ENCODE peak calls at places on chromosome 7, in five cellular contexts. H, O, Z, W and J are unnamed samples.

GRCh38 chr7:36979810-36980248 is 255.5 kb upstream of the AOAH start:
- DNase-seq in O (no peak), Z (no peak), H (peak; percentile 61), W (no peak), J (no peak)

GRCh38 chr7:37987732-37988131 is 67.3 kb downstream of the EPDR1 start:
- DNase-seq in O (no peak), H (peak; percentile 16), Z (no peak), W (peak; percentile 58), J (peak; percentile 43)

GRCh38 chr7:133053321-133053891 is 28.5 kb downstream of the CHCHD3 start:
- DNase-seq in Z (no peak), H (no peak), O (no peak), W (peak; percentile 94), J (no peak)

GRCh38 chr7:128112781-128113221 is 81.6 kb upstream of the LRRC4 start:
- DNase-seq in W (no peak), H (no peak), Z (no peak), O (peak; percentile 26), J (no peak)

GRCh38 chr7:30654296-30655090 is 27.8 kb downstream of the CRHR2 start:
- DNase-seq in O (no peak), H (no peak), W (no peak), Z (no peak), J (no peak)

GRCh38 chr7:154817224-154817896 is 185.6 kb downstream of the PAXIP1 start:
- DNase-seq in H (no peak), Z (no peak), O (no peak), W (no peak), J (no peak)

GRCh38 chr7:14747701-14748100 is 154.8 kb downstream of the DGKB start:
- DNase-seq in W (no peak), O (no peak), Z (no peak), H (no peak), J (no peak)

GRCh38 chr7:2373124-2373556 is 18.5 kb downstream of the EIF3B start:
- DNase-seq in H (no peak), W (peak; percentile 24), O (no peak), Z (no peak), J (no peak)

GRCh38 chr7:151727579-151728285 is 149.2 kb downstream of the PRKAG2 start:
- DNase-seq in O (no peak), Z (peak; percentile 56), H (peak; percentile 89), W (peak; percentile 98), J (peak; percentile 97)

GRCh38 chr7:95662987-95663386 is 66.7 kb upstream of the PDK4 start:
- DNase-seq in O (no peak), Z (no peak), H (no peak), W (no peak), J (no peak)

GRCh38 chr7:25216837-25217236 is 11.4 kb downstream of the NPVF start:
- DNase-seq in O (no peak), Z (peak; percentile 60), W (peak; percentile 20), H (peak; percentile 72), J (no peak)

GRCh38 chr7:50962962-50963374 is 180.3 kb upstream of the GRB10 start:
- DNase-seq in H (peak; percentile 43), W (peak; percentile 70), Z (peak; percentile 25), O (no peak), J (peak; percentile 95)

GRCh38 chr7:2516194-2516555 is 3.4 kb upstream of the LFNG start:
- DNase-seq in H (no peak), O (no peak), W (no peak), Z (no peak), J (no peak)

GRCh38 chr7:90404777-90405176 is 1.5 kb downstream of the CLDN12 start:
- DNase-seq in Z (no peak), O (no peak), W (peak; percentile 20), H (peak; percentile 7), J (no peak)

GRCh38 chr7:114026486-114027089 is 107.8 kb upstream of the PPP1R3A start:
- DNase-seq in H (peak; percentile 87), O (no peak), W (peak; percentile 22), Z (peak; percentile 82), J (no peak)

GRCh38 chr7:151807876-151808275 is 69.0 kb downstream of the PRKAG2 start:
- DNase-seq in W (no peak), Z (no peak), H (no peak), O (no peak), J (no peak)

GRCh38 chr7:63045575-63045974 is 953.1 kb upstream of the ZNF722 start:
- DNase-seq in O (no peak), Z (no peak), H (no peak), W (no peak), J (no peak)

GRCh38 chr7:3559178-3559765 is 258.2 kb downstream of the SDK1 start:
- DNase-seq in W (peak; percentile 83), H (peak; percentile 81), O (no peak), Z (no peak), J (peak; percentile 44)
- H3K27ac ChIP-seq in W (no peak overlapping the region), H (peak overlapping the region; percentile 23), O (no peak overlapping the region), Z (no peak overlapping the region), J (no peak overlapping the region)

DNA sequence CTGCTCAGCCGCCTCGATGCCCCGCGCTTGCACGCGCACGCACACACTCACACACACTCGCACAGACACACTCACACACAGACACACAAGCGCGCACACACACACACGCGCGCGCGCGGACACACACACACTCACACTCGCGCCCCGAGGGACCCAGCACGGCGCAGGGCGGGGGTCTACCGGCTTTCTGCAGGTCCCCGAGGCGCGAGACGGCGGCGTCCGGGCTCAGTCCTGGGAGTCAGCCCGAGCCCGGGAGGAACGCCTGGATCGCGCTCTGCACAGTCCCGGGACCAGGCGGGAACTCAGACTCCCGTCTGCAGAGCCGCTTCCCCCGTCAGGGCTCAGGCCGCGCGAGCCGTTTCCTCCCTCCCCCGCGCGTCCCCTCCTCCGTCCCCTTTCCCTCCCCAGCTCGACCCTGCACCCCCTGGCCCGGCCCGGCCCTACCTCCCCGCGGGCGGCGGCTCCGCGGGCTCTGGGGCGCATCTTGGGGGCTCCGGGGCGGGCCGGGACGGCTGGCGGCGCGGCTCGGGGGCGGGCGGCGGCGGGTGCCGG is 477 bp downstream of the DENND2A start:
- DNase-seq in Z (peak; percentile 76), H (peak; percentile 68), O (no peak), W (no peak), J (no peak)
- TF ChIP-seq EZH2 in Z (no peak), H (no peak), O (no peak), W (no peak), J (no peak)

GRCh38 chr7:157272351-157273207 is 64.2 kb upstream of the DNAJB6 start:
- DNase-seq in Z (no peak), O (no peak), H (no peak), W (no peak), J (no peak)
- H3K27ac ChIP-seq in Z (no peak overlapping the region), O (no peak overlapping the region), H (peak overlapping the region; percentile 92), W (peak overlapping the region; percentile 19), J (no peak overlapping the region)

DNA sequence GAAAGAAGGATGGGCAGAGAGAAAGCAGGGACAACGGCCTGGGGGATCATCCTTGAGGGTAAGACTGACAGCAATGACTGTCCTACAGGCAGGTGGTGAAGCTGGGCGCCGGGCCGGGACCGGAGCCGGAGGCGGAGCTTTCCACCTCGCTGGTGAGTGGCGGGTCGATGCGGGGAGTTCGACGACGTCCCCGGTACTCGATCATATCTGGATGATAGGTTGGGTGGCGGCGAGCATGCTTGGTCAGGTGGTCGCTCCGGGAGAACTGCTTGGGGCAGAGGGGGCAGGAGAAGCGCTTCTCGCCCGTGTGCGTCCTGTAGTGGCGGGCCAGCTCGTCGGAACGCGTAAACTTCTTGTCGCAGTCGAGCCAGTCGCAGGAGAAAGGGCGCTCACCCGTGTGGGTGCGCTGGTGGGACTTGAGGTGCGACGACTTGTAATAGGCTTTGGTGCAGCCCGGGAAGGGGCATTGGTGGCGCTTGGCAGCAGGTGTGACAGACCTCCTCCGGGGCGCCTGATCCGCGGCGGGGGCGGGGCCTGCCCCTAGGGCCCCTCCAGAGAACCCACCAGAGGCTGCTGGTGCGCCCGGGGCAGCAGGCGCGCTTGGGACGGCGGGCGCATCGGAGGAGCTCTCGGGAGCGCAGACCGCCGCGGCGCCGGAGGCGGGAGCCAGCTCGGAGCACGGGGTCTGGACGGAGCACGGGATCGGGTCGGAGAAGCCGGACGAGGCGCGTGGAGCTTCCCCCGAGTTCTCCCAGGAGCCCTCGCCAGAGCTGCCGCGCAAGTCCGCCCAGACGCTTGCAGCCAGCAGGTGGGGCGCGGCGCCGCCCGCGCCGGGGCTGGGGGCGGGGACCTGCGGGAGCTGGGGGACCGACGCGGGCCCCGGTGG is 784 bp downstream of the KLF14 start:
- DNase-seq in Z (peak; percentile 70), H (peak; percentile 68), W (no peak), O (no peak), J (no peak)
- TF ChIP-seq EZH2 in Z (peak; percentile 88), H (peak; percentile 33), W (peak; percentile 34), O (no peak), J (no peak)